ENCODE peak calls at places on chromosomes 11 and 22, in seven cellular contexts. N is breast epithelium, G is RWPE1, F is body of pancreas, D is A549, E is IMR-90, W is pancreas. V is an unnamed sample.

GRCh38 chr11:47144541-47144940 is 32.1 kb downstream of the ARFGAP2 start:
- DNase-seq in G (no peak), E (no peak), N (no peak), D (no peak), W (no peak), F (no peak), V (no peak)

GRCh38 chr11:10348650-10349280 is 43.9 kb downstream of the ADM start:
- DNase-seq in F (no peak), G (no peak), E (peak; percentile 84), W (no peak), N (no peak), D (no peak), V (no peak)

GRCh38 chr22:29670615-29671014 is 49.2 kb upstream of the CABP7 start:
- DNase-seq in E (no peak), G (no peak), W (no peak), N (no peak), D (no peak), F (no peak), V (no peak)

GRCh38 chr22:48979482-48979881 is 848.2 kb downstream of the BRD1 start:
- DNase-seq in D (peak; percentile 21), N (no peak), W (no peak), G (no peak), F (no peak), E (no peak), V (no peak)

GRCh38 chr11:121478895-121479281 is 26.1 kb upstream of the SORL1-AS1 start:
- DNase-seq in D (no peak), G (no peak), N (no peak), W (no peak), F (peak; percentile 11), E (no peak), V (no peak)

GRCh38 chr22:41917906-41918791 is 3.3 kb upstream of the SHISA8 start:
- DNase-seq in F (peak; percentile 36), G (peak; percentile 36), D (peak; percentile 51), W (no peak), E (peak; percentile 63), N (no peak), V (no peak)

GRCh38 chr22:31604137-31604705 is 57.8 kb downstream of the PISD start:
- DNase-seq in W (no peak), N (no peak), F (no peak), E (no peak), G (no peak), D (no peak), V (no peak)

GRCh38 chr11:116615211-116615865 is 157.4 kb downstream of the BUD13 start:
- DNase-seq in G (no peak), D (no peak), N (no peak), E (no peak), W (peak; percentile 5), F (no peak), V (no peak)

GRCh38 chr11:114059278-114059983 is at the start of gene ZBTB16:
- DNase-seq in N (peak; percentile 90), W (peak; percentile 91), E (no peak), F (peak; percentile 90), D (no peak), G (peak; percentile 59), V (peak; percentile 79)

GRCh38 chr11:9506489-9507343 is 45.9 kb downstream of the ZNF143 start:
- DNase-seq in D (peak; percentile 81), N (peak; percentile 72), F (peak; percentile 85), W (peak; percentile 62), G (peak; percentile 64), E (peak; percentile 81), V (no peak)

GRCh38 chr11:28657378-28658030 is 549.3 kb downstream of the METTL15 start:
- DNase-seq in D (no peak), E (peak; percentile 69), N (no peak), G (peak; percentile 8), F (no peak), W (no peak), V (no peak)

DNA sequence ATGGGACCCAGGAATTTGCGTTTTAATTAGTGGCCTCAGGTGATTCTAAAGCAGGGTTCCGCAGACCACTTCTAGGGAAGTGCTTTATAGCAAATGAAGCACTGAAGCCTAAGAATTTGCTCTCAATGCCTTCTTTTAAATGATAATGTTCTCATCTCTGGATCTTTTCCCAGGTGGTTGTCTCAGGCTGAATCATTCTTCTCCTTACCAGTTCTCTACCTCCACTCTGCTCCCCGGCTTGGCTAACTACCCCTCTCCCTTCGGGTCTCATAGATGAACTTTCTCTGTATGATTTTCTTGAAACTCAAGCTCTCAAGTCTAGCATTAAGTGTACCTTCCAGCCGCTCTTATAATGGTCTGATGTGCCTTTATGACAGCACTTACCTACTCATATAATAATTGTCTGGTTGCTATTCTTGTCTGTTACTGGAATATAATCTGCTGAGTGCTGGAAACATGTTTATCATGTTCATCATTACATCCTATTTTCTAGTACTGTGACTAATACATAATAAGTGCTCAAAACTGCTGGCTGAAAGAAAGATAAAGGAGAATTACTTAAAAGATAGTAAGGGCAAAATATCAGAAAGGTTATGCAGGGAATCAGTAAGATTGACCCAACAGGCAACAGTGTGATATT is 195.9 kb upstream of the SESN3 start:
- DNase-seq in N (no peak), F (no peak), W (no peak), D (no peak), E (no peak), G (no peak), V (no peak)
- H3K27ac ChIP-seq in N (no peak overlapping the region), F (no peak overlapping the region), W (no peak overlapping the region), D (no peak overlapping the region), E (no peak overlapping the region), G (no peak overlapping the region), V (no peak overlapping the region)

DNA sequence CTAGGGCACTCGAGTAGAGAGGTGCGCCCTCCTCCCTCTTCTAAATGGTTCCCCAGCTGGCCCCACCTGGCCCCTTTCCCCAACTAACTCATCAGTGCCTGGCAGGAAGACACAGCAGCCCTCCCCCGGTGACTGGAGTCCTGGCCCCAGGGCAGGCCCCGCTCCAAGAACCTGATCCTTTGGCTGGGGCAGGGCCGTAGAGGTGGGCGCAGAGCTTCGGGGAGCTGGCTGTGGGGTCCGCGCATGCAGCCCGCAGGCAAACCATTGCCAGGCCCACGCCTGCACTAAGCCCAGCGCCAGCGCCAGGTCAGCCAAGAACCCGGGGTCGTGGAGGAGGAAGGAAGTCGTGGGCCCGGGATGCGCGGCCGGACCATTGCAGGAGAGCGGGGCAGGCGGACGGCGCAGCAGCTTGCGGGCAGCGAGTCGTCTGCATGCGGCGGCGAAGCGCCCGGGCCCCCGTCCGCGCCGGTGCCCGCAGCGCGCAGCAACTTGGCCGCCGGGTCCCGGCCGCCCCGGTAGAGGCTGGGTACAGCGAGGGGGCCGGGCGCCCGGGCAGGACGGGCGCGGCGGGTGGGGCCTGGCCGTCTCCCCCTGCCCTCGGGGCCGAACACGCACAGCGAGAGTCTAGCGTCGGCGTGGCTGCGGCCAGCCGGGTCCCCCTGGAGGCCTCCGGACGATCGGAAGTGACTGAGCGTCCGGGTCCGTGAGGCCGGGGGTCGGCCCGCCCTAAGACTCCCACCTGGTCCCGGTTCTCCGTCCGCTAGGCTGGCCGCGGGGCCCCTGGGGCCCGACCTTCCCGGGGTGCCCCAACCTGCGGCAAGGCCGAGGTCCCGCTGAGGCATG is 951 bp upstream of the TRABD start:
- DNase-seq in W (peak; percentile 40), F (peak; percentile 14), D (no peak), E (no peak), G (no peak), N (no peak), V (no peak)
- H3K27ac ChIP-seq in W (peak overlapping the region; percentile 43), F (peak overlapping the region; percentile 75), D (peak overlapping the region; percentile 17), E (no peak overlapping the region), G (peak overlapping the region; percentile 97), N (peak overlapping the region; percentile 62), V (peak overlapping the region; percentile 48)

DNA sequence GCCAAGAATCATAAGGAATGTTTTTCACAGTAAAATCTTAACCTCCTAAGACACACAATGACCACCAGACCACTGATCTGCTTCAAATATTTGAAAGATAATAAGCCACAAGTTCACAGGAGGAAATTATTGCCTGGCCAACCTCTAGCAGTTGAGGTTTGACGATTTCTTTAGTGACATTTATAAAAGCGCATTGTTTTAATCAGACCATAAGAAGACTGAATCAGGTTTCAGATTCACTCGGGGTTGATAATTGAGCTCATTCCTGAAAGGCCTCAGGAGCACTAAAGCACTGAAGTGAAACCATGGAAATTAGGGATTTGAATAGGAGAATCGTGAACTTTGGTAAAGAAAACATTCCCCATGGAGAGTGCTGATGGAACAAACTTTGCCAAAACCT is 56.4 kb upstream of the EIF3M start:
- DNase-seq in F (no peak), N (no peak), W (no peak), D (no peak), G (no peak), E (no peak), V (no peak)
- H3K27ac ChIP-seq in F (no peak overlapping the region), N (no peak overlapping the region), W (no peak overlapping the region), D (no peak overlapping the region), G (no peak overlapping the region), E (no peak overlapping the region), V (no peak overlapping the region)

GRCh38 chr11:128515086-128515485 is 72.3 kb downstream of the ETS1 start:
- DNase-seq in G (no peak), N (no peak), D (no peak), F (no peak), W (no peak), E (no peak), V (no peak)
- H3K27ac ChIP-seq in G (no peak overlapping the region), N (no peak overlapping the region), D (no peak overlapping the region), F (no peak overlapping the region), W (no peak overlapping the region), E (no peak overlapping the region), V (no peak overlapping the region)

DNA sequence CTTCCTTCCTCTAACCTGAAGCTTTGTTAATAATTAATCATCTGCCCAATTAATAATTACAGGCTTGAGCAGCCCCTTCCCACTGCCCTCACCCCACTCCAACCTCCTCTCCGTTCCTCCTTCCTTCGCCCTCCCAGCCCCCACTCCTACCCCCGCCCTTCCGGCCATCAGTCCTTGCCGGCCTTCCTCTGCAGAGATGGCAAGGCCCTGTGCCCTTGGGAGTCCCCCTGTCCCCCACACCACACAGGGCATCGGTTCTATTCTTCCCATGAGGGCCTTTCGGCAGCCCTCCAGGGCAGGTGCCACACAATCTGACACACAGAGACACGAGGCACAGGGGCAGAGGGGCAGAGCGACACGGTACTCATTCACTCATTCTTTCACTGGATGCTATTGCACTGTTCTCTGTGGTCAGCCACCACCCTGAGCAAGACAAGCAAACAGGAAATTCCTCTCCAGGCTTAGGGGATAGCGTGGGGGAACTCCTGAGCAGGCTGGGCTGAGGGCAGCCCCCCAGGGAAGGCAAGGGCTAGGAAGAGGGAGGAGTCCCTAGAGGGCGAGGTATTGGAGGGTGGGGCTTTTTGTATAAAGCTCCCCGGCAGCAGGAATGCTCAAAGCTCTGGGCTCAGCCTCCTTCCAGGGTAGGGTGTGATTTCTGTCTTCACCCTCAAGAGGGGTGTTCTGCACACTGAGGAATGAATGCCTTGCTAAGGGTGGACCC is 14.8 kb downstream of the MGAT3 start:
- DNase-seq in E (peak; percentile 51), W (no peak), D (no peak), F (no peak), N (no peak), G (peak; percentile 10), V (no peak)
- H3K27ac ChIP-seq in E (peak overlapping the region; percentile 56), W (no peak overlapping the region), D (no peak overlapping the region), F (peak overlapping the region; percentile 45), N (peak overlapping the region; percentile 77), G (no peak overlapping the region), V (peak overlapping the region; percentile 100)

GRCh38 chr11:125072210-125072960 is 9.3 kb downstream of the SLC37A2 start:
- DNase-seq in G (no peak), E (no peak), F (no peak), N (no peak), D (no peak), W (peak; percentile 46), V (no peak)
- H3K27ac ChIP-seq in G (peak overlapping the region; percentile 84), E (no peak overlapping the region), F (peak overlapping the region; percentile 59), N (no peak overlapping the region), D (no peak overlapping the region), W (no peak overlapping the region), V (peak overlapping the region; percentile 72)

V was measured in caudate nucleus.